ENCODE peak calls at places on chromosomes 11 and 22, in nine cellular contexts. V is dorsolateral prefrontal cortex; Y is CD8-positive, alpha-beta T cell; G is psoas muscle; M is ACHN; K is iris pigment epithelial cell; S is GM06990; A is activated CD4-positive, alpha-beta T cell treated with anti-CD3 and anti-CD28 coated beads for 24 hours; H is astrocyte of the cerebellum. P is an unnamed sample.

GRCh38 chr11:119284344-119285157 is 32.4 kb downstream of the MCAM start:
- DNase-seq in K (peak), M (peak), V (no peak), G (no peak), H (peak), S (no peak), Y (no peak), A (no peak), P (peak)

GRCh38 chr11:71158936-71159335 is 93.4 kb downstream of the SHANK2 start:
- DNase-seq in H (no peak), M (no peak), S (no peak), V (no peak), K (no peak), A (no peak), Y (no peak), G (no peak), P (no peak)

GRCh38 chr11:17528906-17529813 is 15.1 kb downstream of the USH1C start:
- DNase-seq in S (no peak), Y (no peak), K (no peak), M (no peak), G (no peak), V (no peak), H (no peak), A (no peak), P (no peak)

GRCh38 chr11:22920939-22921565 is 60.8 kb upstream of the CCDC179 start:
- DNase-seq in K (peak), V (no peak), A (no peak), H (peak), S (no peak), G (no peak), M (peak), Y (no peak), P (peak)

GRCh38 chr22:17862646-17863181 is 88.4 kb upstream of the BID start:
- DNase-seq in M (no peak), Y (no peak), S (no peak), K (no peak), V (no peak), H (peak), A (no peak), G (no peak), P (no peak)

GRCh38 chr11:27372159-27372558 is 9.1 kb upstream of the CCDC34 start:
- DNase-seq in H (no peak), G (no peak), M (no peak), V (no peak), S (no peak), K (no peak), Y (no peak), A (no peak), P (no peak)

GRCh38 chr22:47575291-47575690 is 812.8 kb downstream of the TBC1D22A start:
- DNase-seq in G (no peak), Y (no peak), V (no peak), M (no peak), A (no peak), H (no peak), S (no peak), K (no peak), P (no peak)

GRCh38 chr11:119093951-119094815 is 7.5 kb downstream of the DPAGT1 start:
- DNase-seq in K (peak), Y (peak), S (peak), G (peak), H (no peak), V (no peak), A (no peak), M (peak), P (peak)

GRCh38 chr11:12091957-12092558 is 18.3 kb upstream of the MICAL2 start:
- DNase-seq in V (no peak), S (no peak), H (no peak), G (no peak), K (no peak), A (no peak), Y (no peak), M (no peak), P (no peak)

GRCh38 chr11:125074511-125075241 is 11.6 kb downstream of the SLC37A2 start:
- DNase-seq in A (no peak), G (no peak), Y (no peak), V (no peak), S (no peak), K (no peak), H (no peak), M (no peak), P (no peak)

GRCh38 chr11:44799036-44799435 is 72.3 kb downstream of the TSPAN18 start:
- DNase-seq in Y (no peak), K (no peak), H (no peak), S (no peak), V (no peak), G (no peak), A (no peak), M (no peak), P (no peak)

GRCh38 chr11:100903284-100903683 is 216.2 kb downstream of the ARHGAP42 start:
- DNase-seq in S (no peak), A (no peak), Y (no peak), K (no peak), H (no peak), M (no peak), G (no peak), V (no peak), P (peak)

GRCh38 chr11:57515332-57516060 is at the start of gene SLC43A1:
- DNase-seq in Y (no peak), A (peak), S (peak), H (no peak), V (no peak), G (peak), K (peak), M (no peak), P (peak)

GRCh38 chr11:2314525-2315394 is 12.9 kb downstream of the TSPAN32 start:
- DNase-seq in V (no peak), G (peak), A (no peak), H (peak), M (no peak), K (peak), Y (no peak), S (no peak), P (peak)

GRCh38 chr11:8749202-8749601 is 66.6 kb downstream of the RPL27A start:
- DNase-seq in S (no peak), M (no peak), H (no peak), V (no peak), G (no peak), Y (no peak), A (no peak), K (no peak), P (no peak)

GRCh38 chr22:32836286-32836859 is 34.9 kb downstream of the TIMP3 start:
- DNase-seq in A (no peak), V (no peak), Y (no peak), M (peak), H (no peak), S (no peak), K (peak), G (no peak), P (no peak)

GRCh38 chr11:26931881-26932280 is 62.0 kb upstream of the FIBIN start:
- DNase-seq in M (no peak), V (no peak), H (no peak), G (no peak), K (no peak), Y (no peak), S (no peak), A (no peak), P (no peak)

GRCh38 chr11:119773016-119773415 is 44.0 kb upstream of the NECTIN1 start:
- DNase-seq in S (no peak), G (peak), V (no peak), A (no peak), K (no peak), H (no peak), M (no peak), Y (no peak), P (no peak)

GRCh38 chr11:43573873-43574272 is 106.7 kb upstream of the HSD17B12 start:
- DNase-seq in V (no peak), A (no peak), Y (no peak), H (no peak), S (no peak), K (no peak), M (no peak), G (no peak), P (no peak)

GRCh38 chr11:71485063-71485399 is 32.0 kb downstream of the NADSYN1 start:
- DNase-seq in M (no peak), Y (no peak), H (no peak), S (no peak), K (no peak), V (peak), G (no peak), A (no peak), P (no peak)

GRCh38 chr11:114061053-114062049 is 1.8 kb downstream of the ZBTB16 start:
- DNase-seq in Y (no peak), A (no peak), K (peak), S (no peak), H (no peak), V (peak), G (peak), M (no peak), P (peak)

GRCh38 chr11:107859459-107860239 is 1.1 kb upstream of the SLC35F2 start:
- DNase-seq in K (no peak), H (no peak), S (peak), Y (no peak), G (peak), M (peak), V (no peak), A (peak), P (no peak)

GRCh38 chr11:14386895-14387480 is 28.0 kb upstream of the RRAS2 start:
- DNase-seq in G (no peak), H (no peak), S (no peak), A (no peak), V (peak), K (peak), Y (no peak), M (no peak), P (peak)

GRCh38 chr11:10540546-10540914 is 457 bp downstream of the RNF141 start:
- DNase-seq in A (no peak), S (no peak), M (peak), Y (no peak), K (peak), G (no peak), H (no peak), V (peak), P (peak)

GRCh38 chr11:3836903-3837302 is 3.9 kb downstream of the RHOG start:
- DNase-seq in Y (peak), S (no peak), A (no peak), H (no peak), K (no peak), M (no peak), V (no peak), G (no peak), P (no peak)

GRCh38 chr22:49086606-49087157 is 741.0 kb downstream of the BRD1 start:
- DNase-seq in A (no peak), H (no peak), K (no peak), V (no peak), G (peak), M (no peak), Y (no peak), S (no peak), P (no peak)

GRCh38 chr11:122122179-122122578 is 6.2 kb upstream of the BLID start:
- DNase-seq in M (no peak), S (no peak), V (no peak), H (no peak), Y (no peak), G (no peak), A (no peak), K (no peak), P (no peak)

GRCh38 chr11:65425971-65426838 is 3.6 kb downstream of the NEAT1 start:
- DNase-seq in A (no peak), V (no peak), M (peak), S (peak), G (no peak), K (peak), Y (no peak), H (no peak), P (no peak)

GRCh38 chr22:22882033-22882717 is 5.4 kb upstream of the IGLL5 start:
- DNase-seq in V (no peak), Y (no peak), G (no peak), H (no peak), M (no peak), A (no peak), K (peak), S (no peak), P (no peak)

GRCh38 chr11:67071420-67072284 is 15.0 kb downstream of the RHOD start:
- DNase-seq in V (peak), H (peak), S (peak), A (peak), Y (peak), G (peak), K (peak), M (no peak), P (peak)

GRCh38 chr11:65426839-65427690 is 4.5 kb downstream of the NEAT1 start:
- DNase-seq in M (peak), H (no peak), A (no peak), G (peak), Y (peak), S (peak), K (peak), V (no peak), P (no peak)

GRCh38 chr22:38205261-38206128 is 3.7 kb downstream of the MAFF start:
- DNase-seq in G (peak), Y (no peak), A (no peak), M (no peak), V (no peak), H (peak), S (no peak), K (peak), P (peak)

GRCh38 chr11:117281159-117281558 is 10.0 kb upstream of the BACE1-AS start:
- DNase-seq in V (no peak), K (peak), G (no peak), S (no peak), H (peak), M (peak), A (no peak), Y (no peak), P (no peak)

GRCh38 chr11:20599424-20600346 is at the start of gene SLC6A5:
- DNase-seq in M (peak), Y (no peak), G (no peak), V (no peak), K (peak), H (peak), S (no peak), A (peak), P (peak)

GRCh38 chr11:70061734-70062133 is 16.4 kb upstream of the ANO1 start:
- DNase-seq in Y (no peak), S (no peak), M (no peak), A (no peak), G (no peak), K (no peak), H (no peak), V (no peak), P (no peak)

GRCh38 chr11:86477495-86478155 is 102.9 kb downstream of the CCDC81 start:
- DNase-seq in G (no peak), V (no peak), H (no peak), K (peak), S (no peak), M (no peak), Y (no peak), A (no peak), P (peak)

P was measured in cardiac muscle cell.